ENCODE peak calls at places on chromosomes 6 and 20, in nine cellular contexts. D is ascending aorta, I is neural progenitor cell, P is lower leg skin, H is epithelial cell of esophagus, L is tibial nerve, A is pancreas, S is AG04450, T is HepG2. G is an unnamed sample.
A peak's percentile ranks its signal among the peaks of the same experiment; 100 is the strongest.

GRCh38 chr6:138772596-138773176 is 883 bp upstream of the CCDC28A start:
- DNase-seq in P (no peak), A (no peak), H (no peak), T (no peak), I (no peak), S (no peak), L (no peak), D (no peak), G (no peak)

GRCh38 chr6:150044621-150045145 is 19.4 kb upstream of the RAET1L start:
- DNase-seq in L (no peak), S (no peak), D (no peak), A (no peak), I (no peak), H (no peak), T (no peak), P (no peak), G (no peak)

GRCh38 chr20:8309638-8310037 is 177.6 kb downstream of the PLCB1 start:
- DNase-seq in H (peak; percentile 18), T (no peak), L (no peak), P (no peak), S (no peak), D (no peak), I (peak; percentile 79), A (no peak), G (no peak)

GRCh38 chr6:137768935-137769334 is 98.1 kb upstream of the TNFAIP3 start:
- DNase-seq in P (no peak), D (no peak), T (no peak), S (no peak), A (no peak), I (no peak), H (peak; percentile 76), L (no peak), G (no peak)

GRCh38 chr6:35094183-35094582 is 47.0 kb downstream of the TCP11 start:
- DNase-seq in P (no peak), A (no peak), T (no peak), D (no peak), S (no peak), H (no peak), I (no peak), L (no peak), G (no peak)

GRCh38 chr6:37940074-37940847 is 120.7 kb downstream of the ZFAND3 start:
- DNase-seq in L (no peak), A (no peak), P (peak; percentile 25), D (no peak), H (no peak), I (no peak), T (no peak), S (no peak), G (no peak)

GRCh38 chr20:49668181-49668877 is 45.3 kb downstream of the B4GALT5 start:
- DNase-seq in T (no peak), D (peak; percentile 37), P (no peak), L (no peak), A (no peak), H (no peak), S (no peak), I (peak; percentile 17), G (no peak)

GRCh38 chr6:122730775-122731386 is 48.6 kb upstream of the FABP7 start:
- DNase-seq in P (no peak), L (no peak), I (peak; percentile 55), H (peak; percentile 59), T (peak; percentile 41), D (no peak), S (no peak), A (peak; percentile 23), G (no peak)

GRCh38 chr6:85672050-85672449 is 29.4 kb upstream of the SYNCRIP start:
- DNase-seq in P (no peak), S (no peak), I (no peak), H (no peak), L (no peak), D (no peak), A (no peak), T (no peak), G (no peak)

GRCh38 chr6:55977959-55978358 is 102.6 kb upstream of the BMP5 start:
- DNase-seq in T (no peak), S (no peak), H (no peak), D (no peak), P (no peak), L (no peak), I (no peak), A (no peak), G (no peak)

GRCh38 chr20:40636486-40636885 is 52.5 kb downstream of the MAFB start:
- DNase-seq in I (no peak), A (no peak), L (no peak), H (no peak), T (no peak), P (peak; percentile 5), S (no peak), D (no peak), G (no peak)

GRCh38 chr20:31713312-31714049 is 9.2 kb downstream of the BCL2L1 start:
- DNase-seq in D (no peak), S (peak; percentile 74), A (peak; percentile 42), T (peak; percentile 81), L (peak; percentile 75), I (no peak), H (peak; percentile 73), P (peak; percentile 86), G (no peak)

GRCh38 chr20:14801591-14802325 is 464.3 kb upstream of the FLRT3 start:
- DNase-seq in L (no peak), S (no peak), I (no peak), A (no peak), T (no peak), H (no peak), D (no peak), P (no peak), G (no peak)

GRCh38 chr6:125273965-125274364 is 27.8 kb downstream of the HDDC2 start:
- DNase-seq in I (no peak), D (no peak), L (no peak), S (no peak), A (no peak), P (peak; percentile 29), T (no peak), H (peak; percentile 98), G (no peak)

GRCh38 chr20:9912290-9912689 is 73.4 kb upstream of the PAK5 start:
- DNase-seq in I (peak; percentile 14), S (no peak), P (no peak), D (no peak), T (no peak), H (no peak), A (no peak), L (no peak), G (no peak)

GRCh38 chr20:35294293-35294685 is 2.1 kb upstream of the FAM83C start:
- DNase-seq in H (no peak), I (no peak), S (no peak), L (no peak), T (no peak), P (no peak), A (no peak), D (no peak), G (no peak)

DNA sequence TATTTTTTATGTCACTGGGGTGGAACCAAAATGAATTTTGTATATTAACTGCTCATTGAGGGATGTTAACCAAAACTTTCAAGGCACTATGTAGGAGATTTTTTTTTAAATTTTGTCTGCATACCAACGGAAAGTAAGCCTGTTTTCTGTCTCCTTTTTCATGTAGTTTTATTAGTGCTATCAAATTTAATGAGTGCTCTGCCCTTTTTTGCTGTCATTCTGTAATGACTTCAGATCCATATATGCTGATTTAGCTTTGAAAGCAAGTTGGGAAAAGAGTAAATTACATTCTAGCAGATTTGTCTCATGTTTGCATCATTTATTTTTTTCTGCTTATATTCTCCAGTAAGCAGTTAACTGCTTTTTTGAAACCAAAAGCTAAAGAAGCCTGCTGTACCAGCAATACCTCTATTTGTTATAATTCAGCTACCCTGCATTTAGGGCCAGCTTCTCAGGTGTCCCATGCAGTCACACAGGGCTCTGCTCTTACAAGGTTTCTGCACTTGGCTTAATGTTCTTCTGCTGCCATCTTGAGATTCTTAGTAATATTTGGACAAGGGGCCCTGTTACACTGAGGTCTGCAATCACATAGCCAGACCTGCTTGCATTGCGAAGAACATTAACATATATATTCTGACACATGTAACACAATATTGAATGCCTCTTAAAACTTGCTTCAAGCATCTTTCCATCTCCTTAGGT is 429.0 kb downstream of the UTRN start:
- DNase-seq in A (no peak), S (no peak), L (no peak), I (no peak), H (no peak), T (no peak), D (no peak), P (no peak), G (no peak)
- TF ChIP-seq CTCF in A (no peak), S (no peak), L (no peak), I (no peak), H (no peak), T (no peak), D (no peak), P (no peak), G (no peak)

DNA sequence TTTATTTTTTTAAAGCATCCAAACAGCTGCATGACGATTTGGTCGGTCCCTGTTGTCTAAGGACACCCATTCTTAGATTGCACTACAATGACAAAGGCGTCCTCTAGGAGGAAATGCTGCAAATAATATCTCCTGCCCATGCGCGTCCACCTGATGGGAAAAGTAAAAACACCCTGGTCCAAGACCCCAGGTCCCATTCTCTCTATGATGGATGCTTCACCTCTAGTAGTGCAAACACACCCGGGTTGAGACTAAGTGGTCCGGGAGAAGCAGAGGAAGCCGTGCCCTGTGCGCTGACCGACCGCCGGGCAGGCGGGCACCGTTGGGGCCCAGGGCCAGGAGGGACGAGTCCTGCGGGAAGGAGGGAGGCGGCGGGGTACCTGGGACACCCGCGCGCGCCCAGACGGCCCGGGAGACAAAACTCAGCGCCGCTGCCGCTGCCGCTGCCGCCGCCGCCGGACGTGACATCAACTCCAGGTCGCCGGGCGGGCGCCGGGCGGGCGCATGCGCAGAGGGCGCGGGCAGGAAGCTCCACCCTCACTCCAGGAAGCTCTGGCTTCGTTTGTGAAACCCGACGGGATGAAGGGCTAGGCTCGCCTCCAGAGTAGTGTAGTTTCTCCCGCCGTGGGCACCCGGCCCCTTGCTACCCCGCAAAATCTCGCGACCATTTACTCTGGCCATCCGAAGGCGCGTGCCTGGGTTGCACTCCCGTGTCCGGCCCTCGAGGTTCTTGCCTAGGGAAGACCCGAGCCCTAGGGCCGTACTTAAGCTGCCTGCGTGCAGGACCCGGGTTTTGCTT is at the start of gene TBC1D7:
- DNase-seq in D (peak; percentile 66), I (peak; percentile 94), T (peak; percentile 92), H (peak; percentile 93), P (peak; percentile 91), S (peak; percentile 55), A (peak; percentile 96), L (peak; percentile 85), G (peak; percentile 74)
- TF ChIP-seq CTCF in D (peak; percentile 7), I (peak; percentile 17), T (peak; percentile 28), H (peak; percentile 41), P (no peak), S (no peak), A (no peak), L (peak; percentile 54), G (no peak)

DNA sequence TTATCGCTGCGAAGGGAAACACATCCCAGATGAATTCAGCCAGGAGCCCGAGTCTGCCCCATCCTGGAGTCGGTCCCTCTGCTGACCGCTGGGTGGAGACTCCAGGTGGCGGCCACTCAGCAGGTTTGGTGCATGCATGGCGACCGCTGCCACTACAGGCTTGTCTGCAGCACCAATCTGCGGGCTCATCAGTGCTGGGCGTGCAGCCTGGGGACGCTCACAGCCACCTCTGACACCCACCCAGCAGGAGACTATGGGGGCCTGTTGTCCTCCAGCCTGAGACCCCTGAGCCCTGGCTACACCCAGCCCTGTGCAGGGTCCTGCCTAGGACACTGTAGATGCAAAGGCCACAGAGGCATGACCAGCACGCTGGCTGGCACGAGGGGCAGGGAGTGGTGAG is 40.5 kb upstream of the GATA5 start:
- DNase-seq in L (no peak), H (peak; percentile 7), I (peak; percentile 63), S (no peak), P (no peak), A (peak; percentile 30), T (peak; percentile 57), D (no peak), G (no peak)
- TF ChIP-seq CTCF in L (no peak), H (peak; percentile 34), I (peak; percentile 54), S (no peak), P (no peak), A (peak; percentile 11), T (peak; percentile 89), D (no peak), G (no peak)

GRCh38 chr6:135012764-135013163 is 41.9 kb downstream of the HBS1L start:
- DNase-seq in D (no peak), T (no peak), L (no peak), H (peak; percentile 28), I (no peak), A (no peak), P (no peak), S (peak; percentile 34), G (no peak)
- TF ChIP-seq CTCF in D (no peak), T (no peak), L (no peak), H (no peak), I (no peak), A (no peak), P (no peak), S (no peak), G (no peak)